ENCODE peak calls at places on chromosome 18, in nine cellular contexts. Z is AG09309, H is ecto neural progenitor cell, I is upper lobe of right lung, J is IMR-90, G is substantia nigra, E is NCI-H1417, R is occipital lobe, L is EH. N is an unnamed sample.
A peak's percentile ranks its signal among the peaks of the same experiment; 100 is the strongest.

GRCh38 chr18:54742120-54742519 is 86.2 kb upstream of the RAB27B start:
- DNase-seq in J (no peak), G (no peak), Z (no peak), R (no peak), L (no peak), H (no peak), I (no peak), E (peak; percentile 51), N (no peak)

GRCh38 chr18:55251186-55251995 is 292.1 kb upstream of the CCDC68 start:
- DNase-seq in L (peak; percentile 70), H (no peak), I (no peak), E (no peak), G (no peak), J (peak; percentile 38), R (no peak), Z (peak; percentile 55), N (no peak)

GRCh38 chr18:57437782-57438668 is 2.9 kb downstream of the ONECUT2 start:
- DNase-seq in L (peak; percentile 54), J (peak; percentile 26), I (no peak), H (peak; percentile 91), E (peak; percentile 99), R (no peak), G (peak; percentile 18), Z (peak; percentile 10), N (peak; percentile 93)

GRCh38 chr18:50183556-50183955 is 11.4 kb downstream of the MYO5B start:
- DNase-seq in L (peak; percentile 35), Z (no peak), H (no peak), J (peak; percentile 31), I (no peak), R (no peak), G (no peak), E (no peak), N (no peak)

GRCh38 chr18:51491678-51492372 is 294.3 kb upstream of the MEX3C start:
- DNase-seq in H (no peak), G (no peak), L (no peak), Z (no peak), I (no peak), R (no peak), J (no peak), E (no peak), N (no peak)

GRCh38 chr18:46748466-46748865 is 8.4 kb downstream of the ST8SIA5 start:
- DNase-seq in L (no peak), Z (no peak), G (no peak), R (no peak), I (no peak), H (no peak), E (no peak), J (no peak), N (no peak)

GRCh38 chr18:40407913-40408312 is 1547.1 kb upstream of the PIK3C3 start:
- DNase-seq in E (peak; percentile 7), G (no peak), J (peak; percentile 28), I (no peak), Z (no peak), H (no peak), R (no peak), L (no peak), N (no peak)

GRCh38 chr18:36354989-36355388 is 57.5 kb downstream of the FHOD3 start:
- DNase-seq in L (peak; percentile 83), J (peak; percentile 81), Z (peak; percentile 61), I (no peak), G (no peak), H (no peak), R (no peak), E (no peak), N (no peak)

GRCh38 chr18:28999711-29000110 is 822.8 kb upstream of the CDH2 start:
- DNase-seq in R (no peak), Z (peak; percentile 27), H (no peak), E (no peak), L (peak; percentile 34), J (peak; percentile 59), I (no peak), G (no peak), N (no peak)

GRCh38 chr18:41370740-41371623 is 584.1 kb upstream of the PIK3C3 start:
- DNase-seq in H (no peak), G (no peak), R (no peak), E (peak; percentile 70), L (no peak), I (no peak), J (no peak), Z (no peak), N (peak; percentile 60)

GRCh38 chr18:31565345-31565744 is 26.3 kb upstream of the TTR start:
- DNase-seq in I (no peak), R (no peak), G (no peak), Z (no peak), H (no peak), L (no peak), E (no peak), J (no peak), N (no peak)

GRCh38 chr18:52451252-52451651 is 111.3 kb downstream of the DCC start:
- DNase-seq in L (no peak), E (peak; percentile 93), I (no peak), H (no peak), Z (no peak), G (no peak), R (no peak), J (no peak), N (no peak)

GRCh38 chr18:80253871-80254492 is 6.7 kb upstream of the PARD6G start:
- DNase-seq in I (peak; percentile 36), L (peak; percentile 9), J (no peak), E (peak; percentile 41), H (no peak), R (no peak), Z (no peak), G (no peak), N (no peak)

GRCh38 chr18:10038268-10038667 is 124.5 kb downstream of the VAPA start:
- DNase-seq in L (no peak), E (no peak), J (no peak), I (no peak), Z (no peak), H (no peak), R (no peak), G (no peak), N (no peak)

GRCh38 chr18:56443508-56443907 is 194.9 kb downstream of the TXNL1 start:
- DNase-seq in G (no peak), E (no peak), I (no peak), R (no peak), Z (no peak), J (no peak), L (peak; percentile 5), H (no peak), N (no peak)

GRCh38 chr18:12751891-12752290 is 49.0 kb downstream of the PSMG2 start:
- DNase-seq in J (no peak), H (no peak), Z (no peak), R (no peak), E (no peak), G (no peak), L (no peak), I (no peak), N (no peak)

GRCh38 chr18:71212222-71212621 is 923.4 kb downstream of the SOCS6 start:
- DNase-seq in L (no peak), G (no peak), Z (no peak), R (no peak), H (no peak), J (no peak), E (no peak), I (no peak), N (no peak)

GRCh38 chr18:8960740-8961657 is 141.5 kb upstream of the NDUFV2 start:
- DNase-seq in I (no peak), J (peak; percentile 86), L (peak; percentile 72), H (no peak), Z (no peak), G (no peak), R (no peak), E (no peak), N (no peak)

GRCh38 chr18:76822510-76823165 is at the start of gene ZNF236:
- DNase-seq in G (no peak), Z (peak; percentile 41), E (peak; percentile 90), L (peak; percentile 76), J (peak; percentile 77), R (peak; percentile 53), I (peak; percentile 90), H (peak; percentile 79), N (peak; percentile 78)

GRCh38 chr18:57107141-57107832 is 39.6 kb upstream of the BOD1L2 start:
- DNase-seq in L (peak; percentile 53), R (no peak), Z (no peak), J (peak; percentile 43), H (peak; percentile 36), G (no peak), I (no peak), E (no peak), N (no peak)

GRCh38 chr18:49224130-49224529 is 236.3 kb downstream of the DYM start:
- DNase-seq in L (no peak), R (no peak), J (no peak), I (no peak), Z (no peak), G (no peak), E (no peak), H (no peak), N (no peak)

GRCh38 chr18:76875390-76876330 is 53.3 kb downstream of the ZNF236 start:
- DNase-seq in E (peak; percentile 84), H (peak; percentile 61), G (no peak), R (no peak), J (peak; percentile 43), I (no peak), Z (no peak), L (peak; percentile 30), N (peak; percentile 39)

GRCh38 chr18:24322594-24323136 is 75.0 kb downstream of the OSBPL1A start:
- DNase-seq in R (no peak), E (no peak), L (peak; percentile 71), H (no peak), J (peak; percentile 58), I (no peak), Z (peak; percentile 47), G (no peak), N (no peak)

GRCh38 chr18:73462092-73462491 is 594.3 kb upstream of the NETO1 start:
- DNase-seq in H (no peak), I (no peak), G (no peak), L (peak; percentile 84), E (peak; percentile 53), Z (peak; percentile 87), R (peak; percentile 0), J (peak; percentile 92), N (no peak)

GRCh38 chr18:8516391-8517250 is 92.6 kb upstream of the RAB12 start:
- DNase-seq in Z (no peak), R (no peak), L (no peak), G (no peak), E (no peak), H (no peak), I (no peak), J (peak; percentile 4), N (no peak)